ENCODE peak calls at places on chromosomes 2 and 18, in six cellular contexts. P, X, K, N, I and Z are unnamed samples.

GRCh38 chr2:14524041-14524802 is 108.3 kb upstream of the LRATD1 start:
- DNase-seq in P (peak), X (no peak), K (peak), N (peak), I (peak), Z (no peak)

GRCh38 chr2:110716959-110717645 is 15.3 kb upstream of the ACOXL start:
- DNase-seq in P (peak), X (no peak), K (no peak), N (no peak), I (peak), Z (no peak)

GRCh38 chr2:154350911-154351310 is 347.6 kb upstream of the KCNJ3 start:
- DNase-seq in P (no peak), X (no peak), K (no peak), N (no peak), I (no peak), Z (no peak)

GRCh38 chr2:7440985-7441384 is 523.8 kb downstream of the RNF144A start:
- DNase-seq in P (no peak), X (no peak), K (no peak), N (no peak), I (no peak), Z (no peak)

GRCh38 chr2:85577386-85578242 is at the start of gene VAMP8:
- DNase-seq in P (peak), X (peak), K (no peak), N (no peak), I (peak), Z (peak)

GRCh38 chr2:161161074-161161577 is 898 bp downstream of the TANK start:
- DNase-seq in P (no peak), X (no peak), K (no peak), N (no peak), I (no peak), Z (no peak)

GRCh38 chr2:101396352-101396717 is 9.0 kb upstream of the CREG2 start:
- DNase-seq in P (peak), X (no peak), K (peak), N (peak), I (peak), Z (no peak)

GRCh38 chr2:85324639-85325465 is 2.9 kb downstream of the TGOLN2 start:
- DNase-seq in P (peak), X (no peak), K (peak), N (no peak), I (peak), Z (no peak)

GRCh38 chr2:47904903-47905453 is 1.3 kb downstream of the FBXO11 start:
- DNase-seq in P (no peak), X (peak), K (no peak), N (peak), I (no peak), Z (peak)

GRCh38 chr18:46097378-46097852 is 681 bp downstream of the ATP5F1A start:
- DNase-seq in P (no peak), X (no peak), K (no peak), N (no peak), I (no peak), Z (no peak)

GRCh38 chr2:62224976-62225375 is 29.1 kb downstream of the B3GNT2 start:
- DNase-seq in P (peak), X (no peak), K (no peak), N (no peak), I (no peak), Z (no peak)

GRCh38 chr2:9408641-9409151 is 14.6 kb downstream of the ITGB1BP1 start:
- DNase-seq in P (peak), X (no peak), K (no peak), N (peak), I (peak), Z (no peak)

GRCh38 chr2:131567891-131568290 is 40.2 kb downstream of the CCDC74A start:
- DNase-seq in P (no peak), X (no peak), K (no peak), N (no peak), I (peak), Z (no peak)

GRCh38 chr2:207892676-207893402 is 123.1 kb upstream of the FZD5 start:
- DNase-seq in P (no peak), X (no peak), K (no peak), N (peak), I (no peak), Z (no peak)

GRCh38 chr2:8144131-8144631 is 537.7 kb upstream of the ID2 start:
- DNase-seq in P (no peak), X (no peak), K (no peak), N (no peak), I (no peak), Z (no peak)

GRCh38 chr2:137262600-137262999 is 497.3 kb downstream of the THSD7B start:
- DNase-seq in P (no peak), X (no peak), K (no peak), N (no peak), I (no peak), Z (no peak)
- H3K4me3 ChIP-seq in P (no peak), X (no peak), K (no peak), N (no peak), I (no peak), Z (no peak)

DNA sequence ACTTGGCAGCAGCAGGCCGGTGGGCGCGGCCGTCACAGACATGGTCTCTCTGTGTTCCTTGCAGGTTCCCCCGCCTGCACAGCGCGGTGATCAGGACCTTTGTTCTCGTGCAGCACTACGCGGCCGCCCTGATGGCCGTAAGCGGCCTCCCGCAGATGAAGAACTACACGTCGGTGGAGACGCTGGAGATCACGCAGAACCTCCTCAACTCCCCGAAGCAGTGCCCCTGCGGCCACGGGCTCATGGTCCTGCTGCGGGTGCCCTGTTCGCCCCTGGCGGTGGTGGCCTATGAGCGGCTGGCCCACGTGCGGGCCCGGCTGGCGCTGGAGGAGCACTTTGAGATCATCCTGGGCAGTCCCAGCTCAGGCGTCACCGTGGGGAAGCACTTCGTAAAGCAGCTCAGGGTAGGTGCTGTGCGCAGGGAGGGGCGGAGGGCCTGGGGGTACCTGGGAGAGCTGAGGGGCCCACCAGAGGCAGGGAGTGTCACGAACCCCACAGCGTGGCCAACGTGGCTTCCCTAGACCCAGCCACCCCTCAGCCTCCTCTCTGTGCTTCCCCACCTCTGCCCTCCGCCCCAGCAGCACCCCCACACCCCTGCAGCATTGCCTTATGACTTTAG is 59.3 kb downstream of the NTSR2 start:
- DNase-seq in P (no peak), X (no peak), K (no peak), N (no peak), I (no peak), Z (no peak)
- H3K4me3 ChIP-seq in P (no peak), X (no peak), K (no peak), N (no peak), I (no peak), Z (no peak)

DNA sequence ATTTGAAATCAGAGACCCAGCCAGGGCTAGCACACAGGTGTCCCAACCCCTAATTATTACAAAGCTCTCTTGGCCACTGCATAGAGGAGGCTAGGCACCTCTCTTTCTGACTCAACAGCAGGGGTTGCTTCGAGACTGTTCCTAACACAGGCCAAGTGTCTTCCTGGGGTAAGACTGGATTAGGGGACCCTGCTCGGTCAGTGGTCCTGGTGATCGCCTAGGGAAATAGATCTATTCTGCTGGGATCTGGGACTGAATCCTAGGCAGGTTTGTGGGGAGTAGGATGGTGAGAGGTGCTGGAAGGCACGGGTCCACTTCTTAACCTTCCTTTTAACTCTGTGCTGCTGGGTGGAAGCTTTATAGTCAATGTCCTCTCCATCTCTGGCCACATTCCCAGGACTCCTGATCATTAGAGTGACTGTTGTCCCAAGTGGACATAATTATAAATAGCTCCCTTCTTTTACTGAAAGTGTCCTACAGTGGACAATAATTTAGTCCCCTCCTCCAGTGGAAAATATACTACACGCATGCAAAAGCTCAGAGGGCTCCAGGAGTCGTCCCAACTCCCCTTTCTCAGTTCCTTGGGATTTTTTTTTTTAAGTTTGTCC is 1.4 kb upstream of the TRIB2 start:
- DNase-seq in P (no peak), X (no peak), K (no peak), N (no peak), I (no peak), Z (peak)
- H3K4me3 ChIP-seq in P (peak), X (no peak), K (no peak), N (peak), I (peak), Z (no peak)

GRCh38 chr2:65392609-65393008 is 39.8 kb downstream of the SPRED2 start:
- DNase-seq in P (no peak), X (no peak), K (no peak), N (no peak), I (no peak), Z (no peak)
- H3K4me3 ChIP-seq in P (no peak), X (no peak), K (no peak), N (no peak), I (no peak), Z (no peak)

GRCh38 chr18:24400587-24400986 is 3.0 kb upstream of the OSBPL1A start:
- DNase-seq in P (no peak), X (no peak), K (no peak), N (peak), I (peak), Z (no peak)

GRCh38 chr18:24402209-24402785 is 4.7 kb upstream of the OSBPL1A start:
- DNase-seq in P (no peak), X (no peak), K (no peak), N (no peak), I (no peak), Z (peak)

GRCh38 chr18:24408496-24408895 is 10.9 kb upstream of the OSBPL1A start:
- DNase-seq in P (no peak), X (no peak), K (no peak), N (no peak), I (no peak), Z (no peak)

GRCh38 chr18:24403076-24403475 is 5.5 kb upstream of the OSBPL1A start:
- DNase-seq in P (no peak), X (no peak), K (no peak), N (no peak), I (no peak), Z (no peak)

DNA sequence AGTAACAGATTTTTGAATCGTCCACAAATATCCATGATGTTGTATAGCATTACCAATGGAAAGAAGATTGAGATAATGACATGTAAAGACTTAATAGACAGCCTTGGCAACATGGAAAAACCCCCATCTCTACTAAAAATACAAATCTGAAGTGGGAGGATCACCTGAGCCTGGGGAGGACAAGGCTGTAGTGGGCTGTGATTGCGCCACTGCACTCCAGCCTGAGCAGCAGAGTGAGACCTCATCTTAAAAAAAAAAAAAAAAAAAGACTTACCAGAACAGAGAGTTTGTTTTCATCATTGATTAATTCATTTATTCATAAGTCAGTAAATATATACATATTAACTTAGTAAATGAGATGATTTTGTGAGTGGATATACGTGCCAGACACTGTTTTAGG is 7.0 kb upstream of the OSBPL1A start:
- DNase-seq in P (no peak), X (no peak), K (no peak), N (no peak), I (no peak), Z (no peak)
- H3K4me3 ChIP-seq in P (no peak), X (no peak), K (no peak), N (no peak), I (no peak), Z (no peak)

DNA sequence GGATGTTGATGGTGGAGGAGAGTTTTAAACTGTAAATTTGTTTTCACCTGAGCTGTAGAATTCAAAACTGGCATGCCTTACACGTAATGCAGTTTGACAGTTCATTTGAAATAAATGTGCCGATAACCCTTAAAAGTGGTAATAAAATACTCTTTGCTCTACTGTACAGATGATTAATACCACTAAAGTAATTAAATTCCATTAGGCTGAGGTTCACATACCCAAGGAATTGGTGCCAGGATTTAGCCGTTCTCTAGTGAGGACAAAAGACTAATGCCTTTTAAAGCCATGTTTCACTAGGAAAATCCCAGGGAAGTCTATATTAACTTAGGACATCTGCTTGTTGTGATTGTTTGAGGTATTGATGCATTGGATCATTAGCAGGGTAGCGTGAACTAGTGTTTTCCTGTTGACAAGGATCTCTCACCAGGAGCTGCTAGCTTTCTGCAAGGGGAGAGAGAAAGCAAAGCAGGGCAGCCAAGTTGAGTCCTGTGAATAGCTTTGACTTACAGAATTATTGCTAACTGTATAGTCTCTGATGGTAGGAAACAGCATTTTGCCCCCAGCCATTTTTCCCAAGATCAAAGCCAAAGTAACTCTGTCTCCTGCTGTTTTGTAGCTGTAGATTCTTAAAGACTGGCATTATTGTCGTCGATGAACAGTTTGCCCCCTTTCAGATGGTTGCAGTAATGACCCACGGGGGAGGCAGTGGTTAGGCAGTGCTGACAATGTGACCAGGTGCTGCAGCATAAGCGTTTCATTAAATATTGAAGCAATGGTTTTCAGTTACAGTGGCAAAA is 280.9 kb upstream of the FANCL start:
- DNase-seq in P (no peak), X (no peak), K (no peak), N (peak), I (no peak), Z (no peak)
- H3K4me3 ChIP-seq in P (no peak), X (no peak), K (no peak), N (no peak), I (no peak), Z (no peak)

GRCh38 chr18:55511277-55511676 is 76.7 kb downstream of the TCF4 start:
- DNase-seq in P (no peak), X (no peak), K (no peak), N (no peak), I (no peak), Z (no peak)
- H3K4me3 ChIP-seq in P (no peak), X (no peak), K (no peak), N (peak), I (no peak), Z (no peak)

DNA sequence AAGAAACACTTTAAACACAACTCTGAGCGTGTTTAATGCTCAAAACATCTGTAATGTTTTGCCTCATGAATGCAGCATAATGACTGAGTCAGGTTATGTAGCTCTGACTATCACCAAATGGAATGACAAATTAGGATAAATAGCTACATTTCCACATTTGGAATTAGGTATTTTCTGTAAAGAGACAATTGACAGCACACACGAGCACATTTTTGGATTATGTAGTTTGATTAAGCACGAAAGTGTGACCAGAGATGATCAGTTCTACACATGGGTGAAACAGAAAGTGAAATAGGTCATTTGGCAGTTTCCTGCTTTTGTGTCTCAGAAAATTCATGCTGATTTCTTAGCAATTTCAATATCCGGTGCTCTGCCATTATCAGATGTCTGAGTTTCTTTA is 29.0 kb downstream of the LPIN1 start:
- DNase-seq in P (no peak), X (no peak), K (peak), N (peak), I (peak), Z (no peak)
- H3K4me3 ChIP-seq in P (no peak), X (no peak), K (no peak), N (peak), I (no peak), Z (no peak)